ENCODE peak calls at places on chromosome 20, in five cellular contexts. P is GM13976, Z is fibroblast of pulmonary artery, W is ovary, E is psoas muscle. Y is an unnamed sample.

GRCh38 chr20:6269163-6269873 is 146.5 kb upstream of the FERMT1 start:
- DNase-seq in Z (no peak), P (no peak), W (no peak), E (no peak), Y (no peak)

GRCh38 chr20:57656821-57657536 is 36.8 kb upstream of the ZBP1 start:
- DNase-seq in E (no peak), P (peak; percentile 39), Z (no peak), W (peak; percentile 5), Y (no peak)

GRCh38 chr20:52981051-52981450 is 8.9 kb downstream of the TSHZ2 start:
- DNase-seq in Z (no peak), E (no peak), P (no peak), W (no peak), Y (no peak)

GRCh38 chr20:63492982-63493381 is 5.9 kb downstream of the EEF1A2 start:
- DNase-seq in W (no peak), P (no peak), E (no peak), Z (no peak), Y (no peak)

GRCh38 chr20:52035977-52036376 is 155.6 kb downstream of the ZFP64 start:
- DNase-seq in Z (no peak), E (no peak), P (no peak), W (no peak), Y (no peak)

GRCh38 chr20:38150595-38151170 is 14.4 kb downstream of the TGM2 start:
- DNase-seq in W (no peak), E (no peak), Z (no peak), P (no peak), Y (no peak)

GRCh38 chr20:48012401-48012974 is 227.2 kb upstream of the SULF2 start:
- DNase-seq in Z (peak; percentile 94), W (no peak), E (no peak), P (no peak), Y (no peak)

GRCh38 chr20:39661833-39662232 is 699.7 kb downstream of the DHX35 start:
- DNase-seq in E (no peak), P (no peak), W (no peak), Z (peak; percentile 14), Y (no peak)

GRCh38 chr20:63740501-63741353 is 1.2 kb downstream of the SLC2A4RG start:
- DNase-seq in P (peak; percentile 64), E (peak; percentile 94), Z (peak; percentile 91), W (peak; percentile 98), Y (peak; percentile 58)

GRCh38 chr20:2671977-2672376 is 8.0 kb upstream of the IDH3B start:
- DNase-seq in P (no peak), Z (no peak), W (no peak), E (no peak), Y (no peak)
- TF ChIP-seq CTCF in P (peak; percentile 10), Z (peak; percentile 16), W (no peak), E (no peak), Y (peak; percentile 42)

DNA sequence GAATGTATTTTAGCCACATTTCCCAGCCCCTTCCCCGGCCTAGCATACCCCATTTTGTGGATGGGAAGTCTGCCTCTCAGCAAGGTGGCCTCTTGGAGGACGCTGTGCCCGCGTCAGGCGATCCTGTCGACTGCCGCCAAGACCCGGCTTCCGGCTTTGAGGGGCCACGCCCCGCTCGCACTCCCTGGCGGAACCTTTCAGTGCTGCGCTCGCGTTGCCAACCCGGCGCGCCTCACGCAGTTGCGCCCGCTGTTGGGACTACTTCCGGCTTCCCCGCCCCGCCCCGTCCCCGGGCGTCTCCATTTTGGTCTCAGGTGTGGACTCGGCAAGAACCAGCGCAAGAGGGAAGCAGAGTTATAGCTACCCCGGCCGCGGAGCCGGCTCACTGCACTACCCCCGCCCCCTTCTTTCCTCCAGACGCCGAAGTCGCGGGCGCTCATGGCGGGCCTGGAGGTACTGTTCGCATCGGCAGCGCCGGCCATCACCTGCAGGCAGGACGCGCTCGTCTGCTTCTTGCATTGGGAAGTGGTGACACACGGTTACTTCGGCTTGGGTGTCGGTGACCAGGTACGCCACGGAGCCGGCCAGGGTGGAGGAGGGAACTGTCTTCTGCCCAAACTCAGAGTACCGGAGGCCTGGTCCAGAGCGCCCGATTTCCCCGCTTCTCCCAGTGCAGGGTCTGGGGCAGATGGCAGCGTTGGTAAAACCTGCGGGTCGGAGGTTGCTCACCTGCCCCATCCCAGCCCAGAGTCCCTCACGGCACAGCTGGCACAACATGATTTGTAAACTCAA is at the start of gene PSMF1:
- DNase-seq in Z (peak; percentile 92), E (peak; percentile 96), W (peak; percentile 87), P (peak; percentile 96), Y (peak; percentile 61)
- TF ChIP-seq CTCF in Z (no peak), E (peak; percentile 14), W (no peak), P (peak; percentile 0), Y (no peak)

DNA sequence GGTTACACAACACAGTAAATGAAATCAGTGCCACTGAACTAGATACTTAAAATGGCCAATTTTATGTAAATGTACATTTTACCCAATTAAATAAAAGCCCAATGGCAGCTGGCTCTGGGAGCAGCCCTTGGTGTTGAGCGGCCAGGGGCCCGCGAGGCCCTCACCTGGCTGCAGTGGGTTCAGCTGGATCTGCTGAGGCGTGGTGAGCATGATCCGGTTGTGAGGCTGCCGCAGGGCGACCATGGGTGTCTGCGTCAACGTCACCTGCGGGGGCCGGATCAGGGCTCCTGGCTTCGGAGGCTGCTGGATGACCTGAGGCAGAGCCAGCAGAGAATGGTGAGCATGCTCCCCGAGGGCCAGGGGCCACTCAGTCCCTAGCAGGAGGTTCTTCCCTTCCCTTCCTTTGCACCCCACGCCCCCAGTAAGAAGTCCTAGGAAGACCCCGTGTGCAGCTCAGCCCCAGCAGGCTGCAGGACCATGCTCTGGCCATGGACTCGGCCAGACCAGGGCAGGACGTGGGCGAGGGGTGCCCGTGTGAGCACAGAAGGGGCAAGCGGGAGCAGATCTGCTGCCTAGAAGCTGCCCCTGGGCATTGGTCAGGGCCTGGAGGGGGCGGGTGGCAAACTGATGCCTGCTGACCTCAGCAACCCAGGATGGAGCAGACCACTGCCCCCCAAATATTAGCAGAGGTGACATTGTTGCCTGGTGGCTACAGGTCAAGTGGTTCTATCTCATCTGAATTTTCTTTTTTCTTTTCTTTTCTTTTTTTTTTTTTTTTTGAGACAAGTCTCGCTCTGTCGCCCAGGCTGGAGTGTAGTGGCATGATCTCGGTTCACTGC is 61.9 kb downstream of the TAF4 start:
- DNase-seq in E (no peak), Z (no peak), P (no peak), W (no peak), Y (no peak)
- TF ChIP-seq CTCF in E (no peak), Z (no peak), P (no peak), W (no peak), Y (no peak)

GRCh38 chr20:34299925-34300806 is 3.0 kb downstream of the AHCY start:
- DNase-seq in Z (no peak), P (peak; percentile 8), E (no peak), W (no peak), Y (no peak)

GRCh38 chr20:34301587-34302311 is 1.4 kb downstream of the AHCY start:
- DNase-seq in E (no peak), Z (no peak), P (no peak), W (no peak), Y (no peak)

GRCh38 chr20:34302723-34303528 is at the start of gene AHCY:
- DNase-seq in W (peak; percentile 95), Z (peak; percentile 97), E (peak; percentile 97), P (peak; percentile 97), Y (peak; percentile 93)

GRCh38 chr20:34300809-34301586 is 2.2 kb downstream of the AHCY start:
- DNase-seq in W (no peak), P (peak; percentile 11), Z (no peak), E (no peak), Y (no peak)

GRCh38 chr20:34302312-34302722 is 838 bp downstream of the AHCY start:
- DNase-seq in W (no peak), Z (peak; percentile 31), P (no peak), E (no peak), Y (no peak)
- TF ChIP-seq CTCF in W (no peak), Z (no peak), P (no peak), E (no peak), Y (no peak)